ENCODE peak calls at places on chromosomes 11 and 22, in eight cellular contexts. One of them, this sample, is unnamed.

GRCh38 chr22:50606126-50606525 is 5.5 kb downstream of the MAPK8IP2 start:
- DNase-seq in stimulated activated CD4-positive, alpha-beta T cell treated with anti-CD3 and anti-CD28 coated beads, TNF-alpha, amount 100 ng/mL, for 24 hours: no peak
- DNase-seq in DND-41: no peak
- DNase-seq in NCI-H774: no peak
- DNase-seq in M059J: no peak
- DNase-seq in endothelial cell: no peak
- DNase-seq in NCI-H146: no peak
- DNase-seq in left ventricle myocardium superior: peak; percentile 11
- DNase-seq in this sample: no peak

GRCh38 chr22:46737105-46737975 is 712 bp downstream of the CERK start:
- DNase-seq in stimulated activated CD4-positive, alpha-beta T cell treated with anti-CD3 and anti-CD28 coated beads, TNF-alpha, amount 100 ng/mL, for 24 hours: peak; percentile 52
- DNase-seq in DND-41: peak; percentile 65
- DNase-seq in NCI-H774: no peak
- DNase-seq in M059J: peak; percentile 21
- DNase-seq in endothelial cell: peak; percentile 40
- DNase-seq in NCI-H146: no peak
- DNase-seq in left ventricle myocardium superior: peak; percentile 67
- DNase-seq in this sample: peak; percentile 73

GRCh38 chr11:67998150-67999045 is 5.5 kb downstream of the UNC93B1 start:
- DNase-seq in stimulated activated CD4-positive, alpha-beta T cell treated with anti-CD3 and anti-CD28 coated beads, TNF-alpha, amount 100 ng/mL, for 24 hours: no peak
- DNase-seq in DND-41: no peak
- DNase-seq in NCI-H774: no peak
- DNase-seq in M059J: no peak
- DNase-seq in endothelial cell: no peak
- DNase-seq in NCI-H146: no peak
- DNase-seq in left ventricle myocardium superior: no peak
- DNase-seq in this sample: no peak

GRCh38 chr11:93487032-93487483 is 56.1 kb downstream of the SMCO4 start:
- DNase-seq in stimulated activated CD4-positive, alpha-beta T cell treated with anti-CD3 and anti-CD28 coated beads, TNF-alpha, amount 100 ng/mL, for 24 hours: no peak
- DNase-seq in DND-41: no peak
- DNase-seq in NCI-H774: peak; percentile 35
- DNase-seq in M059J: no peak
- DNase-seq in endothelial cell: no peak
- DNase-seq in NCI-H146: peak; percentile 82
- DNase-seq in left ventricle myocardium superior: no peak
- DNase-seq in this sample: no peak

GRCh38 chr11:124868322-124869274 is 3.4 kb downstream of the ROBO3 start:
- DNase-seq in stimulated activated CD4-positive, alpha-beta T cell treated with anti-CD3 and anti-CD28 coated beads, TNF-alpha, amount 100 ng/mL, for 24 hours: no peak
- DNase-seq in DND-41: no peak
- DNase-seq in NCI-H774: no peak
- DNase-seq in M059J: no peak
- DNase-seq in endothelial cell: no peak
- DNase-seq in NCI-H146: peak; percentile 14
- DNase-seq in left ventricle myocardium superior: no peak
- DNase-seq in this sample: no peak

GRCh38 chr11:20388096-20389055 is 860 bp downstream of the PRMT3 start:
- DNase-seq in stimulated activated CD4-positive, alpha-beta T cell treated with anti-CD3 and anti-CD28 coated beads, TNF-alpha, amount 100 ng/mL, for 24 hours: no peak
- DNase-seq in DND-41: peak; percentile 40
- DNase-seq in NCI-H774: no peak
- DNase-seq in M059J: peak; percentile 10
- DNase-seq in endothelial cell: no peak
- DNase-seq in NCI-H146: no peak
- DNase-seq in left ventricle myocardium superior: peak; percentile 44
- DNase-seq in this sample: no peak

GRCh38 chr11:95680169-95680929 is 109.2 kb downstream of the FAM76B start:
- DNase-seq in stimulated activated CD4-positive, alpha-beta T cell treated with anti-CD3 and anti-CD28 coated beads, TNF-alpha, amount 100 ng/mL, for 24 hours: no peak
- DNase-seq in DND-41: no peak
- DNase-seq in NCI-H774: no peak
- DNase-seq in M059J: no peak
- DNase-seq in endothelial cell: no peak
- DNase-seq in NCI-H146: no peak
- DNase-seq in left ventricle myocardium superior: no peak
- DNase-seq in this sample: no peak

GRCh38 chr11:44859528-44859925 is 91.2 kb downstream of the TP53I11 start:
- DNase-seq in stimulated activated CD4-positive, alpha-beta T cell treated with anti-CD3 and anti-CD28 coated beads, TNF-alpha, amount 100 ng/mL, for 24 hours: no peak
- DNase-seq in DND-41: no peak
- DNase-seq in NCI-H774: no peak
- DNase-seq in M059J: no peak
- DNase-seq in endothelial cell: no peak
- DNase-seq in NCI-H146: no peak
- DNase-seq in left ventricle myocardium superior: no peak
- DNase-seq in this sample: no peak

GRCh38 chr11:128458316-128458715 is 129.0 kb downstream of the ETS1 start:
- DNase-seq in stimulated activated CD4-positive, alpha-beta T cell treated with anti-CD3 and anti-CD28 coated beads, TNF-alpha, amount 100 ng/mL, for 24 hours: no peak
- DNase-seq in DND-41: no peak
- DNase-seq in NCI-H774: no peak
- DNase-seq in M059J: peak; percentile 94
- DNase-seq in endothelial cell: no peak
- DNase-seq in NCI-H146: no peak
- DNase-seq in left ventricle myocardium superior: no peak
- DNase-seq in this sample: no peak

GRCh38 chr22:26691377-26691716 is 34.0 kb downstream of the MIAT start:
- DNase-seq in stimulated activated CD4-positive, alpha-beta T cell treated with anti-CD3 and anti-CD28 coated beads, TNF-alpha, amount 100 ng/mL, for 24 hours: no peak
- DNase-seq in DND-41: no peak
- DNase-seq in NCI-H774: no peak
- DNase-seq in M059J: no peak
- DNase-seq in endothelial cell: no peak
- DNase-seq in NCI-H146: no peak
- DNase-seq in left ventricle myocardium superior: no peak
- DNase-seq in this sample: no peak

This sample was measured in Right ventricle myocardium inferior.